ENCODE peak calls at places on chromosomes 11 and 22, in seven cellular contexts. One of them, this sample, is unnamed.

GRCh38 chr11:112718483-112718882 is 242.7 kb upstream of the NCAM1 start:
- DNase-seq in stimulated activated CD4-positive, alpha-beta T cell treated with anti-CD3 and anti-CD28 coated beads, TNF-alpha, amount 100 ng/mL, for 1 hour: no peak
- DNase-seq in HT1080: no peak
- DNase-seq in OCI-LY7: no peak
- DNase-seq in PC-9: no peak
- DNase-seq in Caki2: no peak
- DNase-seq in amniotic epithelial cell: no peak
- DNase-seq in this sample: no peak

GRCh38 chr11:69534166-69534530 is 52.7 kb downstream of the LINC01488 start:
- DNase-seq in stimulated activated CD4-positive, alpha-beta T cell treated with anti-CD3 and anti-CD28 coated beads, TNF-alpha, amount 100 ng/mL, for 1 hour: no peak
- DNase-seq in PC-9: no peak
- DNase-seq in HT1080: no peak
- DNase-seq in Caki2: no peak
- DNase-seq in OCI-LY7: no peak
- DNase-seq in amniotic epithelial cell: no peak
- DNase-seq in this sample: no peak

GRCh38 chr11:43788394-43788793 is 92.2 kb upstream of the ALKBH3 start:
- DNase-seq in OCI-LY7: peak; percentile 79
- DNase-seq in HT1080: no peak
- DNase-seq in amniotic epithelial cell: no peak
- DNase-seq in PC-9: no peak
- DNase-seq in stimulated activated CD4-positive, alpha-beta T cell treated with anti-CD3 and anti-CD28 coated beads, TNF-alpha, amount 100 ng/mL, for 1 hour: no peak
- DNase-seq in Caki2: no peak
- DNase-seq in this sample: peak; percentile 9

GRCh38 chr11:72243567-72244316 is at the start of gene PHOX2A:
- DNase-seq in stimulated activated CD4-positive, alpha-beta T cell treated with anti-CD3 and anti-CD28 coated beads, TNF-alpha, amount 100 ng/mL, for 1 hour: no peak
- DNase-seq in Caki2: no peak
- DNase-seq in HT1080: no peak
- DNase-seq in PC-9: no peak
- DNase-seq in amniotic epithelial cell: no peak
- DNase-seq in OCI-LY7: no peak
- DNase-seq in this sample: no peak

GRCh38 chr11:112085822-112086421 is 634 bp downstream of the TIMM8B start:
- DNase-seq in Caki2: peak; percentile 13
- DNase-seq in stimulated activated CD4-positive, alpha-beta T cell treated with anti-CD3 and anti-CD28 coated beads, TNF-alpha, amount 100 ng/mL, for 1 hour: no peak
- DNase-seq in HT1080: no peak
- DNase-seq in PC-9: no peak
- DNase-seq in amniotic epithelial cell: peak; percentile 43
- DNase-seq in OCI-LY7: peak; percentile 38
- DNase-seq in this sample: no peak

GRCh38 chr11:14518820-14519219 is 1.4 kb downstream of the PSMA1 start:
- DNase-seq in HT1080: no peak
- DNase-seq in Caki2: no peak
- DNase-seq in OCI-LY7: no peak
- DNase-seq in PC-9: no peak
- DNase-seq in stimulated activated CD4-positive, alpha-beta T cell treated with anti-CD3 and anti-CD28 coated beads, TNF-alpha, amount 100 ng/mL, for 1 hour: no peak
- DNase-seq in amniotic epithelial cell: no peak
- DNase-seq in this sample: no peak

GRCh38 chr11:123449436-123449835 is 19.4 kb downstream of the GRAMD1B start:
- DNase-seq in stimulated activated CD4-positive, alpha-beta T cell treated with anti-CD3 and anti-CD28 coated beads, TNF-alpha, amount 100 ng/mL, for 1 hour: no peak
- DNase-seq in PC-9: no peak
- DNase-seq in Caki2: no peak
- DNase-seq in HT1080: no peak
- DNase-seq in OCI-LY7: no peak
- DNase-seq in amniotic epithelial cell: no peak
- DNase-seq in this sample: no peak

GRCh38 chr22:42680648-42681047 is 31.5 kb upstream of the CYB5R3 start:
- DNase-seq in Caki2: peak; percentile 71
- DNase-seq in PC-9: peak; percentile 92
- DNase-seq in OCI-LY7: no peak
- DNase-seq in amniotic epithelial cell: peak; percentile 90
- DNase-seq in HT1080: peak; percentile 97
- DNase-seq in stimulated activated CD4-positive, alpha-beta T cell treated with anti-CD3 and anti-CD28 coated beads, TNF-alpha, amount 100 ng/mL, for 1 hour: no peak
- DNase-seq in this sample: no peak

GRCh38 chr22:39388261-39389011 is 11.1 kb upstream of the TAB1 start:
- DNase-seq in amniotic epithelial cell: peak; percentile 75
- DNase-seq in PC-9: peak; percentile 78
- DNase-seq in stimulated activated CD4-positive, alpha-beta T cell treated with anti-CD3 and anti-CD28 coated beads, TNF-alpha, amount 100 ng/mL, for 1 hour: peak; percentile 38
- DNase-seq in Caki2: peak; percentile 87
- DNase-seq in OCI-LY7: no peak
- DNase-seq in HT1080: no peak
- DNase-seq in this sample: peak; percentile 91

GRCh38 chr11:45928535-45929215 is 6.2 kb downstream of the LARGE2 start:
- DNase-seq in stimulated activated CD4-positive, alpha-beta T cell treated with anti-CD3 and anti-CD28 coated beads, TNF-alpha, amount 100 ng/mL, for 1 hour: no peak
- DNase-seq in Caki2: no peak
- DNase-seq in PC-9: no peak
- DNase-seq in OCI-LY7: no peak
- DNase-seq in HT1080: no peak
- DNase-seq in amniotic epithelial cell: no peak
- DNase-seq in this sample: no peak

GRCh38 chr22:49734882-49735281 is 92.8 kb downstream of the BRD1 start:
- DNase-seq in Caki2: no peak
- DNase-seq in PC-9: no peak
- DNase-seq in amniotic epithelial cell: no peak
- DNase-seq in stimulated activated CD4-positive, alpha-beta T cell treated with anti-CD3 and anti-CD28 coated beads, TNF-alpha, amount 100 ng/mL, for 1 hour: no peak
- DNase-seq in OCI-LY7: no peak
- DNase-seq in HT1080: no peak
- DNase-seq in this sample: no peak

This sample was measured in heart left ventricle.